ENCODE peak calls at places on chromosome 17, in five cellular contexts. S is OCI-LY7, T is left lung, Z is uterus, L is ovary. D is an unnamed sample.

GRCh38 chr17:861364-861763 is 79.2 kb downstream of the MRM3 start:
- DNase-seq in S (no peak), T (no peak), Z (no peak), L (no peak), D (no peak)

GRCh38 chr17:18921912-18922451 is 30.0 kb upstream of the SLC5A10 start:
- DNase-seq in S (peak), T (no peak), Z (no peak), L (peak), D (peak)

GRCh38 chr17:75159196-75160031 is 5.1 kb upstream of the JPT1 start:
- DNase-seq in S (no peak), T (no peak), Z (no peak), L (no peak), D (no peak)

GRCh38 chr17:28038802-28039600 is 3.5 kb upstream of the NLK start:
- DNase-seq in S (no peak), T (no peak), Z (no peak), L (no peak), D (no peak)

GRCh38 chr17:74532115-74532514 is 840 bp upstream of the CD300LB start:
- DNase-seq in S (peak), T (peak), Z (no peak), L (peak), D (no peak)

GRCh38 chr17:68375566-68375965 is 81.7 kb downstream of the WIPI1 start:
- DNase-seq in S (no peak), T (no peak), Z (no peak), L (no peak), D (no peak)

GRCh38 chr17:42767512-42767911 is 5.7 kb upstream of the VPS25 start:
- DNase-seq in S (no peak), T (no peak), Z (no peak), L (no peak), D (no peak)

GRCh38 chr17:40442392-40443195 is 656 bp upstream of the IGFBP4 start:
- DNase-seq in S (no peak), T (no peak), Z (peak), L (peak), D (no peak)

GRCh38 chr17:72812823-72813222 is 279.7 kb downstream of the SLC39A11 start:
- DNase-seq in S (no peak), T (no peak), Z (no peak), L (no peak), D (peak)

GRCh38 chr17:37742114-37742761 is 2.6 kb downstream of the HNF1B start:
- DNase-seq in S (no peak), T (no peak), Z (no peak), L (no peak), D (no peak)

GRCh38 chr17:66580601-66581385 is 254.1 kb upstream of the CACNG5 start:
- DNase-seq in S (no peak), T (peak), Z (peak), L (no peak), D (no peak)

GRCh38 chr17:57211543-57211942 is 44.8 kb upstream of the MSI2 start:
- DNase-seq in S (no peak), T (no peak), Z (no peak), L (no peak), D (no peak)

GRCh38 chr17:65346166-65346565 is 209.0 kb downstream of the RGS9 start:
- DNase-seq in S (no peak), T (no peak), Z (no peak), L (no peak), D (no peak)

GRCh38 chr17:7217113-7217987 is 2.3 kb downstream of the DLG4 start:
- DNase-seq in S (peak), T (peak), Z (peak), L (peak), D (no peak)

GRCh38 chr17:2058521-2059124 is 3.7 kb downstream of the HIC1 start:
- DNase-seq in S (peak), T (peak), Z (peak), L (peak), D (no peak)

GRCh38 chr17:3940965-3941698 is 23.1 kb downstream of the ATP2A3 start:
- DNase-seq in S (no peak), T (no peak), Z (no peak), L (no peak), D (no peak)

GRCh38 chr17:77242118-77242800 is 101.5 kb downstream of the SEC14L1 start:
- DNase-seq in S (peak), T (no peak), Z (no peak), L (no peak), D (no peak)

DNA sequence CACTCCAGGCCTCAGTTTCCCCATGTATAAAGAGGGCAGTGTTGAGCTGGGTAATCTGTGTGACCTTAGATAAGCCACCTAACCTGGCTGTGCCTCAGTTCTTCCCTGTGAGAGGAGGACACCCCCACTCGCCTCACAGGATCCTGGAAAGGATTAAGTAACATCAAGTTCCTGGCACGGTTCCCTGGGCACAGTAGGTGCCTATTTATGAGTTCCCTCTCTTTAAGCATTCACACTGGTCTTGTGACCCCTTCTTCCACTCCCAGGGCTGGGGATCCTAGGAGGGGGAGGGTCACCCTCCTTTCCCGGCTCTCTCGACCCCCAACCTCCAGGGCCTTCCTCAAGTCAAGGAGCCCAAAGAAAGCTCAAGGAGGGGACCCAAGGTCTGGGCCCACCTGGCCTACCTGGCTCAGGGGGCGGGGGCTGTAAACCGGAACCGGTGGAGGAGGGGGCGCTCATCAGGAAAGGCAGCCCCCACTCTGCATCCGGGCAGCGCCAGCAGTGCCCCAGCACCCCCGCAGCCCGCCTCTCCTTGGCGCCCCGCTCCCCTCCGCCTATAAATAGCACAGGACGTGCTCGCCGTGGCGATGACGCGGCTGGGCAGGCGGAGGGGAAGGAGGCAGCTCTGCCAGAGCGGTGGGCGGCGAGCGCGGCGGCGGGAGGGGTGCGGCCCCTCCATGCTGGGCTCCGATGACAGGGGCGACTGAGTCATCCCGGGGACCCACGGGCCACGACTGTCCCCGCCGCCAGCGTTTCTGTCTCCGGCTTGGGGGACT is 9.4 kb downstream of the RPL19 start:
- DNase-seq in S (peak), T (peak), Z (peak), L (peak), D (no peak)
- H3K4me3 ChIP-seq in S (peak), T (peak), Z (peak), L (peak), D (peak)

GRCh38 chr17:9386401-9386800 is 189.2 kb downstream of the STX8 start:
- DNase-seq in S (no peak), T (no peak), Z (no peak), L (no peak), D (no peak)
- H3K27ac ChIP-seq in S (no peak), T (no peak), Z (no peak), L (no peak), D (no peak)

GRCh38 chr17:48718781-48719641 is 3.3 kb downstream of the PRAC1 start:
- DNase-seq in S (no peak), T (no peak), Z (no peak), L (no peak), D (no peak)
- H3K4me3 ChIP-seq in S (no peak), T (no peak), Z (no peak), L (no peak), D (no peak)

DNA sequence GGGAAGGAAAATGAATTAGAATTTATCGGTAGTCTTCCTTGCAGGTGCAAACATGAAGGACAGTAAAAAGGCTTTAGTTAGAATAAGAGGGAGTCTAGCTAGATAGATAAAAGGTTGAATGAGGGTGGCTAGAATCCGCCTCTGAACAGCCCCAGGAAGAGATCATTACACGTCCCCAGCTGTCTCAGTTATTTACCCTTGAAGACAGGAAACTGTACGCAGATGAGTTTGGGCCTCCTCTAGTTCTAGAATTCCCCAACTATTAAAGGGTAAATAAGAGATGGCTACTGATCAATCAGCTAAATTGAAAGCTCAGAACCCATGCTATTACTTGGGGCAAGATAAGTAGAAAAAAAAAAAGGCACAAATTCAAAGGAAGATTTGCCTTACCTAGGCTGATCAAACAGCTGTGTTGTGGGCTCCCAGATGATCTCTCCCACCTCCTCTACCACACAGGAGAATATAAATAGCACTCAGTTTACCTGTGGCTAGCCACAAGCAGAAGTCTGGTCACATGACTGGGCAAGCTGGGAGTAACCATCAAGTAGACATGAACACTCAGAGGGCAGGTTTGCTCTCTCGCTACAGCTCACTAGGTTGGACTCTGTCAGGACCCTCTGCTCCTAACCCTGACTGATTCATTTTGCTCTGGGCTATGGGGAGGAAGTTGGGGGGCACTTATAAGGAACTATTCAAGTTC is 17.0 kb downstream of the FAM117A start:
- DNase-seq in S (peak), T (no peak), Z (no peak), L (no peak), D (no peak)
- H3K27ac ChIP-seq in S (peak), T (peak), Z (no peak), L (no peak), D (no peak)

GRCh38 chr17:82294086-82294773 is 20.7 kb upstream of the CSNK1D start:
- DNase-seq in S (no peak), T (no peak), Z (no peak), L (no peak), D (no peak)
- H3K4me3 ChIP-seq in S (no peak), T (no peak), Z (no peak), L (peak), D (peak)

DNA sequence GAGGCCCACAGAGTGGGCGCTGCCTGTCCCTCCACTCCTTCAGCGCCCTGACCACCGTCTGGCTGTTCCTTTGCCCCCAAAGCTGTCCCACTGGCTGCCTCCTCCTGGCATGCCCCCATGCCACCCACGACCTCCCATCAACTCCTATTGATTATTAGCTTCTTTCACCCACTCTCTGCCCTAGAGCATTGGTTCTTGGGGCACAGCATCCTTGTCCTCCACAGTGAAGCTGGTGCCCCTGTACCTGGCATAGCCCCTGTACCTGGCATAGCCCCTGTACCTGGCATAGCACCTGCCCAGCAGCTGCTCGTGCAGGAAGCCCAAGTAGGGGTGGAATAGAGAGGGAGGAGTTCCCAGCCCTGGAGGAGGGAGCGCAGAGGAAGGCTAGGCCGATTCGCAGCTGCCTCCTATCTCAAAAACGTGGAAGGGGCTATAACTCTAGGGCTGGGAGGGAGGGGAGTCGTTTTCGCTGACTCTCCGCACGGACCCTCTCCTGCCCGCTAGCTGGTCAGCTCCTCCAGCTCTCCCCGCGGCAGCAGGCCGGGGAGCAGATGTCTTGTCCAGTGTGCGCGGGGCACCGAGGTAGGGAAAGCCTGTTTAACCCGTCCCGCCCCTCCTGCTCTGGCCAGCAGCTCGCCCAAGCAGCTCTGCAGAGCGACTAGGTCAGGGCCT is 5.7 kb upstream of the ACTG1 start:
- DNase-seq in S (peak), T (no peak), Z (peak), L (no peak), D (no peak)
- H3K27ac ChIP-seq in S (peak), T (peak), Z (peak), L (peak), D (peak)

GRCh38 chr17:17151541-17151940 is 54.6 kb downstream of the PLD6 start:
- DNase-seq in S (no peak), T (no peak), Z (no peak), L (no peak), D (no peak)

GRCh38 chr17:17149520-17150449 is 56.3 kb downstream of the PLD6 start:
- DNase-seq in S (no peak), T (no peak), Z (no peak), L (no peak), D (no peak)

GRCh38 chr17:17151962-17152361 is 54.2 kb downstream of the PLD6 start:
- DNase-seq in S (no peak), T (peak), Z (peak), L (peak), D (peak)

GRCh38 chr17:17150450-17150804 is 55.7 kb downstream of the PLD6 start:
- DNase-seq in S (no peak), T (no peak), Z (no peak), L (no peak), D (no peak)

DNA sequence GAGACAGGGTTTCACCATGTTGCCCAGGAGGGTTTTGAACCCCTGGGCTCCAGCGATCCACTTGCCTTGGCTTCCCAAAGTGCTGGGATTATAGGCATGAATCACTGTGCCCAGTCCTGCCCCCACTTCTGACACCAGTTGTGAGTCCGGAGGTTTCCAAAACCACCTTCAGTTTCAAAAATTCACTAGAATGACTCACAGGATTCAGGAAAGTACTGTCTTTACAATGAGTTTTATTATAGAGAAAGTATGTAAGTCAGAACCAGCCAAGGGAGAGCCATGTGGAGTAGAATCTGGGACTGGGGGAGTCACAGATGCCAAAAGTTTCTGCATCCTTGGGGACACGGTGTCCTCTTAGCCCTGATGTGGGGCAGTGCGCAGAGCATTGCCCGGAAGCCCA is 55.1 kb downstream of the PLD6 start:
- DNase-seq in S (no peak), T (no peak), Z (no peak), L (no peak), D (peak)
- H3K4me3 ChIP-seq in S (no peak), T (no peak), Z (no peak), L (no peak), D (no peak)

D was measured in AG04450.